ENCODE peak calls at places on chromosomes 3 and 15, in five cellular contexts. D is RPMI7951; T is stimulated activated CD4-positive, alpha-beta T cell treated with anti-CD3 and anti-CD28 coated beads, Interleukin-1b, Interleukin-23, amount 100 ng/mL, for 4 hours; V is pulmonary artery endothelial cell; P is endothelial cell. Y is an unnamed sample.
A peak's percentile ranks its signal among the peaks of the same experiment; 100 is the strongest.

GRCh38 chr15:101358895-101359294 is 63.8 kb upstream of the SNRPA1 start:
- DNase-seq in D (no peak), T (no peak), V (no peak), P (no peak), Y (no peak)

GRCh38 chr15:101404245-101404644 is 85.3 kb downstream of the PCSK6 start:
- DNase-seq in D (no peak), T (no peak), V (no peak), P (no peak), Y (no peak)

GRCh38 chr3:188064831-188065493 is 89.0 kb upstream of the LPP start:
- DNase-seq in D (no peak), T (no peak), V (no peak), P (no peak), Y (no peak)

GRCh38 chr3:123082370-123083065 is 15.7 kb downstream of the PDIA5 start:
- DNase-seq in D (peak; percentile 15), T (no peak), V (peak; percentile 76), P (no peak), Y (no peak)

GRCh38 chr15:45346381-45346780 is 32.0 kb downstream of the GATM start:
- DNase-seq in D (no peak), T (no peak), V (no peak), P (no peak), Y (no peak)

GRCh38 chr15:68427366-68427765 is 4.6 kb downstream of the ITGA11 start:
- DNase-seq in D (peak; percentile 27), T (no peak), V (no peak), P (no peak), Y (no peak)

GRCh38 chr15:28987337-28987736 is 101.6 kb downstream of the APBA2 start:
- DNase-seq in D (no peak), T (no peak), V (no peak), P (no peak), Y (no peak)

GRCh38 chr3:141960731-141961130 is 84.3 kb downstream of the ATP1B3 start:
- DNase-seq in D (peak; percentile 82), T (no peak), V (no peak), P (no peak), Y (no peak)

GRCh38 chr15:74992619-74993018 is 2.7 kb upstream of the SCAMP5 start:
- DNase-seq in D (no peak), T (no peak), V (no peak), P (no peak), Y (no peak)

GRCh38 chr3:13574798-13575451 is 26.0 kb downstream of the FBLN2 start:
- DNase-seq in D (peak; percentile 72), T (no peak), V (no peak), P (no peak), Y (no peak)

GRCh38 chr3:126730376-126730775 is 26.3 kb downstream of the CHCHD6 start:
- DNase-seq in D (no peak), T (no peak), V (no peak), P (no peak), Y (no peak)

GRCh38 chr15:98177950-98178848 is 217.7 kb downstream of the ARRDC4 start:
- DNase-seq in D (peak; percentile 81), T (peak; percentile 12), V (no peak), P (peak; percentile 65), Y (peak; percentile 29)

GRCh38 chr15:80887148-80887547 is 102.5 kb downstream of the MESD start:
- DNase-seq in D (no peak), T (no peak), V (no peak), P (no peak), Y (no peak)

GRCh38 chr3:134594236-134594825 is 56.5 kb downstream of the KY start:
- DNase-seq in D (no peak), T (no peak), V (no peak), P (no peak), Y (no peak)

GRCh38 chr3:84958495-84959469 is at the start of gene CADM2:
- DNase-seq in D (peak; percentile 76), T (peak; percentile 21), V (peak; percentile 24), P (peak; percentile 89), Y (peak; percentile 83)

GRCh38 chr3:15728766-15729165 is 69.0 kb downstream of the ANKRD28 start:
- DNase-seq in D (no peak), T (no peak), V (no peak), P (no peak), Y (no peak)

GRCh38 chr3:16423298-16423697 is 90.2 kb downstream of the RFTN1 start:
- DNase-seq in D (no peak), T (no peak), V (no peak), P (no peak), Y (no peak)

GRCh38 chr3:167631471-167631870 is 22.3 kb downstream of the WDR49 start:
- DNase-seq in D (no peak), T (no peak), V (no peak), P (no peak), Y (no peak)

GRCh38 chr3:82163907-82164520 is 402.6 kb upstream of the GBE1 start:
- DNase-seq in D (peak; percentile 2), T (no peak), V (no peak), P (no peak), Y (no peak)

GRCh38 chr3:192915306-192915705 is 2.4 kb downstream of the MB21D2 start:
- DNase-seq in D (peak; percentile 60), T (no peak), V (no peak), P (peak; percentile 10), Y (no peak)

GRCh38 chr3:102536479-102536878 is 101.7 kb downstream of the ZPLD1 start:
- DNase-seq in D (peak; percentile 44), T (no peak), V (peak; percentile 5), P (no peak), Y (no peak)

GRCh38 chr3:23041918-23042696 is 161.0 kb upstream of the UBE2E2 start:
- DNase-seq in D (peak; percentile 39), T (no peak), V (no peak), P (no peak), Y (no peak)

GRCh38 chr3:37688756-37689155 is 172.9 kb upstream of the CTDSPL start:
- DNase-seq in D (no peak), T (no peak), V (no peak), P (no peak), Y (no peak)

GRCh38 chr3:177904661-177905060 is 631.6 kb upstream of the KCNMB2 start:
- DNase-seq in D (peak; percentile 5), T (no peak), V (no peak), P (no peak), Y (no peak)

GRCh38 chr15:90000175-90000923 is 775 bp upstream of the ZNF710 start:
- DNase-seq in D (peak; percentile 39), T (no peak), V (no peak), P (peak; percentile 60), Y (peak; percentile 65)

GRCh38 chr3:11717768-11718581 is 74.3 kb upstream of the VGLL4 start:
- DNase-seq in D (peak; percentile 41), T (no peak), V (no peak), P (no peak), Y (no peak)

GRCh38 chr3:15241341-15241740 is 35.3 kb downstream of the CAPN7 start:
- DNase-seq in D (peak; percentile 4), T (no peak), V (no peak), P (peak; percentile 24), Y (no peak)

GRCh38 chr3:149934524-149934923 is 36.2 kb downstream of the PFN2 start:
- DNase-seq in D (peak; percentile 26), T (no peak), V (no peak), P (no peak), Y (no peak)

GRCh38 chr15:33968224-33968623 is at the start of gene CHRM5:
- DNase-seq in D (no peak), T (no peak), V (no peak), P (no peak), Y (no peak)

GRCh38 chr15:45715528-45715927 is 80.7 kb downstream of the SQOR start:
- DNase-seq in D (peak; percentile 36), T (no peak), V (no peak), P (no peak), Y (no peak)

GRCh38 chr3:13515036-13515435 is 33.9 kb upstream of the FBLN2 start:
- DNase-seq in D (no peak), T (no peak), V (no peak), P (no peak), Y (no peak)

Y was measured in transverse colon.